ENCODE peak calls at places on chromosomes 12 and 14, in ten cellular contexts. Y, O, F, N, M, S, G, H, B and K are unnamed samples.

GRCh38 chr14:106308839-106309389 is 782.5 kb downstream of the TMEM121 start:
- DNase-seq in Y (no peak), O (no peak), F (no peak), N (no peak), M (no peak), S (no peak), G (no peak), H (peak; percentile 12), B (no peak), K (no peak)

GRCh38 chr12:2035421-2036080 is 17.2 kb upstream of the CACNA1C start:
- DNase-seq in Y (no peak), O (no peak), F (no peak), N (no peak), M (no peak), S (no peak), G (no peak), H (no peak), B (no peak), K (no peak)

GRCh38 chr14:104965561-104966231 is 12.5 kb downstream of the AHNAK2 start:
- DNase-seq in Y (no peak), O (no peak), F (no peak), N (no peak), M (no peak), S (no peak), G (no peak), H (no peak), B (no peak), K (no peak)

GRCh38 chr14:37586783-37587428 is 8.1 kb downstream of the FOXA1 start:
- DNase-seq in Y (no peak), O (no peak), F (no peak), N (no peak), M (no peak), S (no peak), G (no peak), H (no peak), B (no peak), K (no peak)

GRCh38 chr12:25438638-25439037 is 114.4 kb downstream of the LMNTD1 start:
- DNase-seq in Y (peak; percentile 32), O (no peak), F (peak; percentile 31), N (no peak), M (peak; percentile 50), S (no peak), G (no peak), H (no peak), B (no peak), K (peak; percentile 29)

GRCh38 chr14:92470215-92470614 is 43.4 kb upstream of the RIN3 start:
- DNase-seq in Y (no peak), O (peak; percentile 25), F (no peak), N (no peak), M (peak; percentile 81), S (no peak), G (peak; percentile 55), H (no peak), B (no peak), K (peak; percentile 85)

GRCh38 chr14:38589747-38590350 is 334.0 kb upstream of the CLEC14A start:
- DNase-seq in Y (no peak), O (no peak), F (no peak), N (no peak), M (no peak), S (no peak), G (no peak), H (no peak), B (no peak), K (no peak)

GRCh38 chr12:22687677-22688076 is 62.7 kb downstream of the ETNK1 start:
- DNase-seq in Y (peak; percentile 79), O (no peak), F (peak; percentile 62), N (peak; percentile 90), M (peak; percentile 77), S (peak; percentile 14), G (no peak), H (no peak), B (no peak), K (peak; percentile 63)